ENCODE peak calls at places on chromosomes 13 and 19, in six cellular contexts. One of them, this sample, is unnamed.
A peak's percentile ranks its signal among the peaks of the same experiment; 100 is the strongest.

GRCh38 chr13:103142091-103142594 is 75.9 kb upstream of the SLC10A2 start:
- DNase-seq in astrocyte of the spinal cord: no peak
- DNase-seq in hypothalamus: no peak
- DNase-seq in T-helper 17 cell: no peak
- DNase-seq in left ventricle myocardium superior: no peak
- DNase-seq in lung microvascular endothelial cell: no peak
- DNase-seq in this sample: no peak

GRCh38 chr19:49539192-49539952 is 11.6 kb downstream of the RCN3 start:
- DNase-seq in hypothalamus: no peak
- DNase-seq in left ventricle myocardium superior: no peak
- DNase-seq in astrocyte of the spinal cord: no peak
- DNase-seq in T-helper 17 cell: no peak
- DNase-seq in lung microvascular endothelial cell: no peak
- DNase-seq in this sample: no peak

GRCh38 chr19:50402544-50403301 is 16.0 kb upstream of the SPIB start:
- DNase-seq in left ventricle myocardium superior: no peak
- DNase-seq in T-helper 17 cell: no peak
- DNase-seq in lung microvascular endothelial cell: no peak
- DNase-seq in astrocyte of the spinal cord: no peak
- DNase-seq in hypothalamus: no peak
- DNase-seq in this sample: no peak

GRCh38 chr13:94382960-94383359 is 96.5 kb downstream of the DCT start:
- DNase-seq in astrocyte of the spinal cord: no peak
- DNase-seq in T-helper 17 cell: no peak
- DNase-seq in hypothalamus: no peak
- DNase-seq in lung microvascular endothelial cell: no peak
- DNase-seq in left ventricle myocardium superior: peak; percentile 33
- DNase-seq in this sample: no peak

GRCh38 chr19:20926796-20927195 is 3.7 kb downstream of the ZNF85 start:
- DNase-seq in hypothalamus: no peak
- DNase-seq in lung microvascular endothelial cell: no peak
- DNase-seq in left ventricle myocardium superior: no peak
- DNase-seq in T-helper 17 cell: no peak
- DNase-seq in astrocyte of the spinal cord: no peak
- DNase-seq in this sample: peak; percentile 7

GRCh38 chr13:37386276-37386675 is 212.3 kb downstream of the POSTN start:
- DNase-seq in T-helper 17 cell: no peak
- DNase-seq in astrocyte of the spinal cord: peak; percentile 18
- DNase-seq in hypothalamus: no peak
- DNase-seq in left ventricle myocardium superior: no peak
- DNase-seq in lung microvascular endothelial cell: no peak
- DNase-seq in this sample: no peak

GRCh38 chr19:53910170-53910518 is 1.1 kb downstream of the CACNG7 start:
- DNase-seq in left ventricle myocardium superior: no peak
- DNase-seq in hypothalamus: no peak
- DNase-seq in astrocyte of the spinal cord: no peak
- DNase-seq in T-helper 17 cell: no peak
- DNase-seq in lung microvascular endothelial cell: no peak
- DNase-seq in this sample: no peak

GRCh38 chr19:55212447-55212846 is 3.1 kb upstream of the PTPRH start:
- DNase-seq in hypothalamus: no peak
- DNase-seq in T-helper 17 cell: no peak
- DNase-seq in astrocyte of the spinal cord: no peak
- DNase-seq in lung microvascular endothelial cell: peak; percentile 30
- DNase-seq in left ventricle myocardium superior: no peak
- DNase-seq in this sample: no peak

GRCh38 chr13:34765446-34766180 is 176.5 kb upstream of the NBEA start:
- DNase-seq in astrocyte of the spinal cord: no peak
- DNase-seq in left ventricle myocardium superior: no peak
- DNase-seq in hypothalamus: no peak
- DNase-seq in lung microvascular endothelial cell: no peak
- DNase-seq in T-helper 17 cell: no peak
- DNase-seq in this sample: no peak

GRCh38 chr13:112979406-112979902 is 10.4 kb downstream of the MCF2L start:
- DNase-seq in lung microvascular endothelial cell: no peak
- DNase-seq in left ventricle myocardium superior: no peak
- DNase-seq in hypothalamus: no peak
- DNase-seq in astrocyte of the spinal cord: no peak
- DNase-seq in T-helper 17 cell: no peak
- DNase-seq in this sample: no peak

GRCh38 chr19:42176649-42176989 is 40.9 kb downstream of the DEDD2 start:
- DNase-seq in astrocyte of the spinal cord: no peak
- DNase-seq in lung microvascular endothelial cell: peak; percentile 49
- DNase-seq in hypothalamus: no peak
- DNase-seq in T-helper 17 cell: peak; percentile 23
- DNase-seq in left ventricle myocardium superior: peak; percentile 33
- DNase-seq in this sample: no peak

GRCh38 chr19:49916839-49917733 is 11.9 kb upstream of the ATF5 start:
- DNase-seq in T-helper 17 cell: no peak
- DNase-seq in astrocyte of the spinal cord: no peak
- DNase-seq in lung microvascular endothelial cell: peak; percentile 14
- DNase-seq in left ventricle myocardium superior: no peak
- DNase-seq in hypothalamus: no peak
- DNase-seq in this sample: no peak

This sample was measured in choroid plexus epithelial cell.